ENCODE peak calls at places on chromosomes 11 and 22, in four cellular contexts. One of them, this sample, is unnamed.

GRCh38 chr11:848380-848931 is 5.8 kb downstream of the TSPAN4 start:
- DNase-seq in endothelial cell of umbilical vein: peak; percentile 32
- DNase-seq in IMR-90: no peak
- DNase-seq in SK-N-SH: peak; percentile 89
- DNase-seq in this sample: no peak

GRCh38 chr11:13850256-13851010 is 112.1 kb upstream of the SPON1 start:
- DNase-seq in IMR-90: no peak
- DNase-seq in endothelial cell of umbilical vein: no peak
- DNase-seq in SK-N-SH: no peak
- DNase-seq in this sample: no peak

GRCh38 chr22:42320463-42321416 is 50.3 kb upstream of the TCF20 start:
- DNase-seq in endothelial cell of umbilical vein: no peak
- DNase-seq in SK-N-SH: no peak
- DNase-seq in IMR-90: no peak
- DNase-seq in this sample: no peak

GRCh38 chr11:124681421-124681820 is 7.7 kb downstream of the SPA17 start:
- DNase-seq in SK-N-SH: no peak
- DNase-seq in endothelial cell of umbilical vein: no peak
- DNase-seq in IMR-90: no peak
- DNase-seq in this sample: no peak

GRCh38 chr11:105236631-105237030 is 97.1 kb upstream of the CARD18 start:
- DNase-seq in IMR-90: peak; percentile 84
- DNase-seq in SK-N-SH: no peak
- DNase-seq in endothelial cell of umbilical vein: no peak
- DNase-seq in this sample: no peak

GRCh38 chr11:17683378-17684161 is 35.8 kb upstream of the MYOD1 start:
- DNase-seq in IMR-90: peak; percentile 66
- DNase-seq in endothelial cell of umbilical vein: peak; percentile 72
- DNase-seq in SK-N-SH: no peak
- DNase-seq in this sample: no peak

GRCh38 chr22:32059426-32059825 is 16.4 kb downstream of the SLC5A1 start:
- DNase-seq in endothelial cell of umbilical vein: no peak
- DNase-seq in SK-N-SH: no peak
- DNase-seq in IMR-90: no peak
- DNase-seq in this sample: no peak

GRCh38 chr22:33044059-33044458 is 14.1 kb downstream of the SYN3 start:
- DNase-seq in IMR-90: no peak
- DNase-seq in endothelial cell of umbilical vein: no peak
- DNase-seq in SK-N-SH: no peak
- DNase-seq in this sample: no peak

GRCh38 chr11:45576461-45577215 is 88.8 kb downstream of the CHST1 start:
- DNase-seq in SK-N-SH: no peak
- DNase-seq in IMR-90: no peak
- DNase-seq in endothelial cell of umbilical vein: no peak
- DNase-seq in this sample: no peak

GRCh38 chr11:32935462-32936029 is 42.9 kb downstream of the QSER1 start:
- DNase-seq in SK-N-SH: no peak
- DNase-seq in endothelial cell of umbilical vein: no peak
- DNase-seq in IMR-90: no peak
- DNase-seq in this sample: no peak

GRCh38 chr11:61747389-61748285 is 4.8 kb upstream of the MYRF start:
- DNase-seq in SK-N-SH: peak; percentile 95
- DNase-seq in IMR-90: peak; percentile 59
- DNase-seq in endothelial cell of umbilical vein: peak; percentile 52
- DNase-seq in this sample: peak; percentile 88

GRCh38 chr11:16969010-16970004 is 44.9 kb downstream of the PLEKHA7 start:
- DNase-seq in endothelial cell of umbilical vein: no peak
- DNase-seq in SK-N-SH: peak; percentile 70
- DNase-seq in IMR-90: no peak
- DNase-seq in this sample: no peak

GRCh38 chr11:95891423-95892177 is 32.3 kb downstream of the MTMR2 start:
- DNase-seq in endothelial cell of umbilical vein: no peak
- DNase-seq in IMR-90: peak; percentile 58
- DNase-seq in SK-N-SH: no peak
- DNase-seq in this sample: no peak

GRCh38 chr11:115317428-115318185 is 186.6 kb downstream of the CADM1 start:
- DNase-seq in endothelial cell of umbilical vein: no peak
- DNase-seq in SK-N-SH: no peak
- DNase-seq in IMR-90: peak; percentile 52
- DNase-seq in this sample: no peak

GRCh38 chr11:46658259-46658658 is 40.9 kb downstream of the ATG13 start:
- DNase-seq in endothelial cell of umbilical vein: no peak
- DNase-seq in IMR-90: peak; percentile 81
- DNase-seq in SK-N-SH: no peak
- DNase-seq in this sample: no peak
- H3K36me3 ChIP-seq in endothelial cell of umbilical vein: peaks cover 12% of the 10 kb centered on the region
- H3K36me3 ChIP-seq in IMR-90: peaks cover 23% of the 10 kb centered on the region
- H3K36me3 ChIP-seq in SK-N-SH: peaks cover 22% of the 10 kb centered on the region
- H3K36me3 ChIP-seq in this sample: peaks cover 53% of the 10 kb centered on the region

DNA sequence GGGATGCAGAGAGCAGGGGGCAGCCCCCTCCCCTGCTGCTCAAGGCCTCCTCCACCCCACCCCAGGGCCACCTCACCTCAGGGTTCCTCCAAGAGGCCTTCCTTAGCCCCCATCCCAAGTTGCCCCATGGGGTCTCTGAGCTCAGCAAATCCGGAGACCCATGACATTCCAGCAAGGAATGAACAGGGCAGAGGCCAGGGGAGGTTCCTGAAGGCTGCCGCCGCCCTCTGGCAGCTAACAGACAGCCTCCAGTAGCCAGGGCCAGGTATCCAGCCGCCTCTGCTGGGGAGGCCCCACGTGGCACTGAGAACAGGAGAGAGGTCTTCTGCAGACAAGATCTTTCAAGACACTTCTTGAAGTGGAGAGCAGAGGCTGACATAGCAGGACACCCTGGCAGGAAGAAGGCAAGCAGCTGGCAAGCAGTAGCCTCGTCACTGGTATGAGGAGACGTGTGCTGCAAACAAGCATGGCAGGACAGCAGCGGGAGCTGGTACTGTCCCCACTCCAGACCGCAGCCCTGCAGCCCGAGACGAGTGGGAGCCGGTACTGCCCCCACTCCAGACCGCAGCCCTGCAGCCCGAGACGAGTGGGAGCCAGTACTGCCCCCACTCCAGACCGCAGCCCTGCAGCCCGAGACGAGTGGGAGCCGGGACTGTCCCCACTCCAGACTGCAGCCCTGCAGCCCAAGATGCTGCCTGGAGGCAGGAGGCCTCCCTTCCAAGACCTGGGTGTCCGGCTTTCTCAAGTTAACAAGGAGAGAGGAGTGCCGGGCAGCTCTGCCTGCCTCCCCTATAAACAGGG is 190.6 kb downstream of the IGLL1 start:
- DNase-seq in SK-N-SH: no peak
- DNase-seq in IMR-90: no peak
- DNase-seq in endothelial cell of umbilical vein: no peak
- DNase-seq in this sample: no peak
- H3K9ac ChIP-seq in SK-N-SH: no peak overlapping the region
- H3K9ac ChIP-seq in IMR-90: no peak overlapping the region
- H3K9ac ChIP-seq in endothelial cell of umbilical vein: no peak overlapping the region
- H3K9ac ChIP-seq in this sample: no peak overlapping the region

DNA sequence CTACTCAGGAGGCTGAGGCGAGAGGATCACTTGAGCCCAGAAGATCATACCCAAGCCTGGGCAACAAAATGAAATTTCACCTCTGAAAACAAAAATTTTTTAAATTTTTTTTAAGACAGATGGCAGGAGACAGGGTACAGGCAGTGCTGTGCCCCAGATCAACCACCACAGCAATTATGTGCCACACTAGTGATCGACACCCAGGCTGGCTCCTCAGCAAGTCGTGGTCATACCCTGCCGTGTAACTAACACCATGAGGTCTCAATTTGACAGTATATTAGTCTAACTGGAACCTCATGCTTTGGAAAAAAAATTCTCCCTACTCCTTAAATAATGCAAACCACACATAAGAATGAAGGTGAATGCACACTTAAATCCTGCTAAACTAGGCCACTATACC is 8.3 kb downstream of the SF3A1 start:
- DNase-seq in SK-N-SH: no peak
- DNase-seq in IMR-90: no peak
- DNase-seq in endothelial cell of umbilical vein: no peak
- DNase-seq in this sample: no peak
- H3K36me3 ChIP-seq in SK-N-SH: peaks cover 66% of the 10 kb centered on the region
- H3K36me3 ChIP-seq in IMR-90: peaks cover 65% of the 10 kb centered on the region
- H3K36me3 ChIP-seq in endothelial cell of umbilical vein: peaks cover 41% of the 10 kb centered on the region
- H3K36me3 ChIP-seq in this sample: peaks cover 62% of the 10 kb centered on the region

GRCh38 chr11:123122852-123123251 is 60.9 kb upstream of the HSPA8 start:
- DNase-seq in endothelial cell of umbilical vein: no peak
- DNase-seq in SK-N-SH: no peak
- DNase-seq in IMR-90: no peak
- DNase-seq in this sample: no peak
- H3K9ac ChIP-seq in endothelial cell of umbilical vein: peak overlapping the region; percentile 17
- H3K9ac ChIP-seq in SK-N-SH: peak overlapping the region; percentile 19
- H3K9ac ChIP-seq in IMR-90: peak overlapping the region; percentile 43
- H3K9ac ChIP-seq in this sample: no peak overlapping the region

GRCh38 chr22:21622624-21623401 is 7.0 kb downstream of the YDJC start:
- DNase-seq in SK-N-SH: peak; percentile 4
- DNase-seq in endothelial cell of umbilical vein: no peak
- DNase-seq in IMR-90: no peak
- DNase-seq in this sample: no peak

GRCh38 chr22:21621891-21622623 is 7.8 kb downstream of the YDJC start:
- DNase-seq in SK-N-SH: peak; percentile 4
- DNase-seq in endothelial cell of umbilical vein: no peak
- DNase-seq in IMR-90: no peak
- DNase-seq in this sample: no peak

GRCh38 chr22:21624880-21625791 is 4.7 kb downstream of the YDJC start:
- DNase-seq in IMR-90: no peak
- DNase-seq in SK-N-SH: no peak
- DNase-seq in endothelial cell of umbilical vein: no peak
- DNase-seq in this sample: no peak

GRCh38 chr22:21624120-21624879 is 5.5 kb downstream of the YDJC start:
- DNase-seq in endothelial cell of umbilical vein: no peak
- DNase-seq in SK-N-SH: peak; percentile 57
- DNase-seq in IMR-90: peak; percentile 23
- DNase-seq in this sample: no peak

GRCh38 chr22:21623402-21623970 is 6.3 kb downstream of the YDJC start:
- DNase-seq in IMR-90: no peak
- DNase-seq in endothelial cell of umbilical vein: no peak
- DNase-seq in SK-N-SH: no peak
- DNase-seq in this sample: no peak
- H3K36me3 ChIP-seq in IMR-90: peaks cover 31% of the 10 kb centered on the region
- H3K36me3 ChIP-seq in endothelial cell of umbilical vein: no peaks in the 10 kb centered on the region
- H3K36me3 ChIP-seq in SK-N-SH: peaks cover 36% of the 10 kb centered on the region
- H3K36me3 ChIP-seq in this sample: peaks cover 12% of the 10 kb centered on the region

DNA sequence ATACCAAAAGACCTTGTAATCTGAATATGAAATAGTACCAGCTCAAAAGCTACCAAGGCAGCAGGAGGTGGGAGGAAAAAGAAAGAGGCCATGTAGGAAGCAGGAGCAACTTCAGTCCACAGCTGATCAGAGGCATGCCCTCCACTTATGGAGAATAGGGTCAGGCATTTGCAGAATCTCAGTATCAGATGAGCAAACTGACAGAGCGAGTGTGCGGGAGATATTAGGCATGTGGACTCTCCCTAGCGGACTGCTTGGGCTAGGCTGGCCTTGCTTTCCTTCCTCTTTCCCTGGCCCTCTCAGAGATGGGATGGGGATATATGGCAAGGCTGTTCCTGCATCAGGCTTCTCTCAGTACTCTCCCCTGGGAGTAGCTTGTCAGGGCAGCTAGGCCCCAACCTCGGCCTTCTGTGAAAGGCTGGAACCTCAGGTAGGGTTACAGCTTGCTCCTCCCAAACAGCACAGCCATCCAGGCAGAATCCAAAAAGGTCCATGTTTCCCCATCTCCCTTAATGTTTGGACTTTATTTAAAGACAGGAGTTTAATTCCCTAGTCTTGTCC is 37.0 kb downstream of the ETS1 start:
- DNase-seq in SK-N-SH: no peak
- DNase-seq in IMR-90: no peak
- DNase-seq in endothelial cell of umbilical vein: no peak
- DNase-seq in this sample: no peak
- H3K9ac ChIP-seq in SK-N-SH: no peak overlapping the region
- H3K9ac ChIP-seq in IMR-90: no peak overlapping the region
- H3K9ac ChIP-seq in endothelial cell of umbilical vein: no peak overlapping the region
- H3K9ac ChIP-seq in this sample: no peak overlapping the region

This sample was measured in kidney.